ENCODE peak calls at places on chromosomes 4 and X, in six cellular contexts. One of them, this sample, is unnamed.

GRCh38 chr4:101621120-101621519 is 169.4 kb upstream of the BANK1 start:
- DNase-seq in HCEC 1CT: peak; percentile 13
- DNase-seq in Kasumi-1: no peak
- DNase-seq in PC-3: no peak
- DNase-seq in activated gamma-delta T cell treated with anti-CD3 and anti-CD28 coated beads, Interleukin-2, amount 50 U/mL, for 16 hours: no peak
- DNase-seq in T-helper 2 cell: no peak
- DNase-seq in this sample: no peak

GRCh38 chr4:34422472-34422871 is 1821.8 kb downstream of the ARAP2 start:
- DNase-seq in HCEC 1CT: no peak
- DNase-seq in Kasumi-1: no peak
- DNase-seq in PC-3: peak; percentile 10
- DNase-seq in activated gamma-delta T cell treated with anti-CD3 and anti-CD28 coated beads, Interleukin-2, amount 50 U/mL, for 16 hours: no peak
- DNase-seq in T-helper 2 cell: no peak
- DNase-seq in this sample: no peak

GRCh38 chr4:110840221-110840654 is 217.4 kb upstream of the PITX2 start:
- DNase-seq in HCEC 1CT: peak; percentile 33
- DNase-seq in Kasumi-1: no peak
- DNase-seq in PC-3: peak; percentile 6
- DNase-seq in activated gamma-delta T cell treated with anti-CD3 and anti-CD28 coated beads, Interleukin-2, amount 50 U/mL, for 16 hours: no peak
- DNase-seq in T-helper 2 cell: no peak
- DNase-seq in this sample: no peak

GRCh38 chr4:125704726-125705125 is 390.0 kb downstream of the FAT4 start:
- DNase-seq in HCEC 1CT: peak; percentile 32
- DNase-seq in Kasumi-1: no peak
- DNase-seq in PC-3: peak; percentile 12
- DNase-seq in activated gamma-delta T cell treated with anti-CD3 and anti-CD28 coated beads, Interleukin-2, amount 50 U/mL, for 16 hours: no peak
- DNase-seq in T-helper 2 cell: no peak
- DNase-seq in this sample: no peak

GRCh38 chr4:2940267-2941137 is 22.7 kb downstream of the NOP14 start:
- DNase-seq in HCEC 1CT: no peak
- DNase-seq in Kasumi-1: no peak
- DNase-seq in PC-3: no peak
- DNase-seq in activated gamma-delta T cell treated with anti-CD3 and anti-CD28 coated beads, Interleukin-2, amount 50 U/mL, for 16 hours: no peak
- DNase-seq in T-helper 2 cell: no peak
- DNase-seq in this sample: no peak

GRCh38 chr4:108143515-108143914 is 25.2 kb downstream of the LEF1 start:
- DNase-seq in HCEC 1CT: no peak
- DNase-seq in Kasumi-1: no peak
- DNase-seq in PC-3: no peak
- DNase-seq in activated gamma-delta T cell treated with anti-CD3 and anti-CD28 coated beads, Interleukin-2, amount 50 U/mL, for 16 hours: no peak
- DNase-seq in T-helper 2 cell: no peak
- DNase-seq in this sample: no peak

GRCh38 chrX:125765347-125765746 is 400.7 kb downstream of the DCAF12L2 start:
- DNase-seq in HCEC 1CT: no peak
- DNase-seq in Kasumi-1: peak; percentile 46
- DNase-seq in PC-3: no peak
- DNase-seq in activated gamma-delta T cell treated with anti-CD3 and anti-CD28 coated beads, Interleukin-2, amount 50 U/mL, for 16 hours: no peak
- DNase-seq in T-helper 2 cell: no peak
- DNase-seq in this sample: no peak

GRCh38 chr4:104352211-104352610 is 142.5 kb downstream of the CXXC4 start:
- DNase-seq in HCEC 1CT: no peak
- DNase-seq in Kasumi-1: no peak
- DNase-seq in PC-3: no peak
- DNase-seq in activated gamma-delta T cell treated with anti-CD3 and anti-CD28 coated beads, Interleukin-2, amount 50 U/mL, for 16 hours: no peak
- DNase-seq in T-helper 2 cell: no peak
- DNase-seq in this sample: no peak

GRCh38 chrX:46209768-46210167 is 335.5 kb downstream of the ZNF674 start:
- DNase-seq in HCEC 1CT: no peak
- DNase-seq in Kasumi-1: no peak
- DNase-seq in PC-3: peak; percentile 97
- DNase-seq in activated gamma-delta T cell treated with anti-CD3 and anti-CD28 coated beads, Interleukin-2, amount 50 U/mL, for 16 hours: no peak
- DNase-seq in T-helper 2 cell: no peak
- DNase-seq in this sample: peak; percentile 21

GRCh38 chr4:81030617-81031388 is at the start of gene BMP3:
- DNase-seq in HCEC 1CT: no peak
- DNase-seq in Kasumi-1: peak; percentile 52
- DNase-seq in PC-3: peak; percentile 54
- DNase-seq in activated gamma-delta T cell treated with anti-CD3 and anti-CD28 coated beads, Interleukin-2, amount 50 U/mL, for 16 hours: no peak
- DNase-seq in T-helper 2 cell: no peak
- DNase-seq in this sample: no peak

GRCh38 chr4:152278505-152279301 is 257.2 kb downstream of the FBXW7 start:
- DNase-seq in HCEC 1CT: no peak
- DNase-seq in Kasumi-1: no peak
- DNase-seq in PC-3: no peak
- DNase-seq in activated gamma-delta T cell treated with anti-CD3 and anti-CD28 coated beads, Interleukin-2, amount 50 U/mL, for 16 hours: no peak
- DNase-seq in T-helper 2 cell: no peak
- DNase-seq in this sample: no peak

GRCh38 chrX:17022205-17022604 is 75.7 kb downstream of the REPS2 start:
- DNase-seq in HCEC 1CT: peak; percentile 54
- DNase-seq in Kasumi-1: no peak
- DNase-seq in PC-3: no peak
- DNase-seq in activated gamma-delta T cell treated with anti-CD3 and anti-CD28 coated beads, Interleukin-2, amount 50 U/mL, for 16 hours: no peak
- DNase-seq in T-helper 2 cell: no peak
- DNase-seq in this sample: no peak

GRCh38 chr4:49032440-49033161 is 46.5 kb downstream of the CWH43 start:
- DNase-seq in HCEC 1CT: peak; percentile 16
- DNase-seq in Kasumi-1: peak; percentile 86
- DNase-seq in PC-3: peak; percentile 54
- DNase-seq in activated gamma-delta T cell treated with anti-CD3 and anti-CD28 coated beads, Interleukin-2, amount 50 U/mL, for 16 hours: no peak
- DNase-seq in T-helper 2 cell: no peak
- DNase-seq in this sample: peak; percentile 57

GRCh38 chr4:87375719-87376291 is 15.2 kb downstream of the HSD17B11 start:
- DNase-seq in HCEC 1CT: peak; percentile 58
- DNase-seq in Kasumi-1: peak; percentile 70
- DNase-seq in PC-3: peak; percentile 62
- DNase-seq in activated gamma-delta T cell treated with anti-CD3 and anti-CD28 coated beads, Interleukin-2, amount 50 U/mL, for 16 hours: no peak
- DNase-seq in T-helper 2 cell: no peak
- DNase-seq in this sample: peak; percentile 62

GRCh38 chr4:25032126-25032525 is 1.4 kb upstream of the LGI2 start:
- DNase-seq in HCEC 1CT: no peak
- DNase-seq in Kasumi-1: no peak
- DNase-seq in PC-3: peak; percentile 23
- DNase-seq in activated gamma-delta T cell treated with anti-CD3 and anti-CD28 coated beads, Interleukin-2, amount 50 U/mL, for 16 hours: no peak
- DNase-seq in T-helper 2 cell: no peak
- DNase-seq in this sample: no peak

This sample was measured in T47D.